ENCODE peak calls at places on chromosomes 5 and 9, in ten cellular contexts. N, E, W, B, Z, A, K, S, G and I are unnamed samples.

GRCh38 chr9:8486095-8486494 is 686.5 kb upstream of the DMAC1 start:
- DNase-seq in Z (no peak), G (no peak), K (peak; percentile 63), A (no peak), N (peak; percentile 1), B (peak; percentile 24), W (peak; percentile 64), S (no peak), E (no peak), I (no peak)

GRCh38 chr9:78115073-78115472 is 83.5 kb upstream of the GNAQ start:
- DNase-seq in Z (no peak), W (peak; percentile 10), G (no peak), K (no peak), S (peak; percentile 19), B (no peak), N (no peak), E (peak; percentile 14), A (peak; percentile 25), I (no peak)

GRCh38 chr5:113112435-113112834 is 135.8 kb downstream of the DCP2 start:
- DNase-seq in B (no peak), A (no peak), G (no peak), N (no peak), Z (no peak), S (peak; percentile 84), E (no peak), K (no peak), W (no peak), I (no peak)

GRCh38 chr9:76916231-76916630 is 10.3 kb upstream of the PRUNE2 start:
- DNase-seq in E (no peak), N (no peak), B (no peak), A (no peak), G (no peak), W (no peak), Z (no peak), S (no peak), K (no peak), I (no peak)

GRCh38 chr5:72908666-72909065 is 47.2 kb upstream of the FCHO2 start:
- DNase-seq in N (no peak), W (no peak), E (no peak), G (no peak), Z (no peak), A (no peak), K (no peak), B (no peak), S (no peak), I (no peak)

GRCh38 chr5:98309785-98310566 is 463.5 kb upstream of the RGMB start:
- DNase-seq in E (peak; percentile 25), K (peak; percentile 56), W (peak; percentile 38), A (peak; percentile 99), S (peak; percentile 99), Z (no peak), N (peak; percentile 66), B (no peak), G (peak; percentile 91), I (peak; percentile 83)

GRCh38 chr5:172733179-172733973 is 37.6 kb downstream of the DUSP1 start:
- DNase-seq in E (no peak), S (peak; percentile 99), K (no peak), W (no peak), A (peak; percentile 98), B (peak; percentile 95), Z (peak; percentile 52), G (peak; percentile 88), N (peak; percentile 64), I (peak; percentile 52)

GRCh38 chr5:520196-520849 is 3.9 kb downstream of the SLC9A3 start:
- DNase-seq in B (no peak), G (no peak), K (no peak), E (no peak), A (no peak), N (no peak), S (no peak), Z (no peak), W (no peak), I (no peak)

GRCh38 chr5:149831492-149831891 is 101.4 kb downstream of the PPARGC1B start:
- DNase-seq in G (peak; percentile 4), B (no peak), Z (no peak), K (no peak), N (peak; percentile 53), S (peak; percentile 47), W (no peak), E (peak; percentile 81), A (peak; percentile 73), I (no peak)

GRCh38 chr5:128815201-128815600 is 150.1 kb upstream of the SLC27A6 start:
- DNase-seq in N (no peak), B (no peak), A (no peak), K (no peak), W (no peak), E (no peak), S (no peak), Z (no peak), G (no peak), I (no peak)

GRCh38 chr9:138098116-138098907 is 220.7 kb downstream of the CACNA1B start:
- DNase-seq in A (no peak), E (peak; percentile 9), W (no peak), G (no peak), Z (no peak), B (no peak), S (no peak), K (no peak), N (no peak), I (no peak)

GRCh38 chr9:138051586-138052321 is 174.2 kb downstream of the CACNA1B start:
- DNase-seq in N (no peak), A (no peak), G (no peak), E (no peak), K (no peak), W (no peak), S (no peak), Z (no peak), B (no peak), I (no peak)

GRCh38 chr5:95617057-95617456 is 2.8 kb upstream of the GPR150 start:
- DNase-seq in E (peak; percentile 36), N (no peak), G (no peak), W (no peak), B (no peak), K (no peak), S (peak; percentile 33), A (peak; percentile 64), Z (no peak), I (no peak)

GRCh38 chr5:132489051-132489770 is 1.4 kb downstream of the IRF1 start:
- DNase-seq in K (no peak), N (no peak), S (no peak), E (no peak), G (no peak), Z (no peak), A (no peak), B (no peak), W (no peak), I (no peak)

GRCh38 chr5:80837679-80838078 is 122.5 kb upstream of the RASGRF2 start:
- DNase-seq in Z (no peak), E (peak; percentile 19), B (no peak), K (no peak), A (no peak), S (no peak), N (no peak), W (no peak), G (no peak), I (no peak)

GRCh38 chr5:133681896-133682295 is 69.6 kb upstream of the FSTL4 start:
- DNase-seq in E (no peak), K (no peak), G (no peak), Z (no peak), S (no peak), A (no peak), N (no peak), B (no peak), W (no peak), I (no peak)

GRCh38 chr5:58462154-58462553 is 2.3 kb upstream of the PLK2 start:
- DNase-seq in G (no peak), S (no peak), E (no peak), N (no peak), B (no peak), Z (peak; percentile 29), A (no peak), W (no peak), K (peak; percentile 44), I (no peak)

GRCh38 chr9:73216016-73216415 is 64.4 kb downstream of the ANXA1 start:
- DNase-seq in N (no peak), W (no peak), E (no peak), A (no peak), B (no peak), Z (no peak), G (no peak), S (no peak), K (no peak), I (no peak)

GRCh38 chr5:129172561-129172960 is 78.0 kb downstream of the ISOC1 start:
- DNase-seq in Z (no peak), N (peak; percentile 5), A (no peak), E (no peak), B (no peak), K (peak; percentile 78), W (no peak), S (peak; percentile 0), G (no peak), I (no peak)

GRCh38 chr5:158699336-158699735 is 400.4 kb downstream of the EBF1 start:
- DNase-seq in B (no peak), G (no peak), S (peak; percentile 34), E (no peak), N (no peak), A (no peak), K (no peak), Z (no peak), W (no peak), I (no peak)

GRCh38 chr5:107272954-107273353 is 397.8 kb downstream of the EFNA5 start:
- DNase-seq in B (no peak), Z (no peak), S (no peak), K (no peak), N (no peak), G (no peak), E (no peak), W (no peak), A (no peak), I (no peak)

GRCh38 chr9:93600504-93600903 is 24.1 kb downstream of the PHF2 start:
- DNase-seq in S (no peak), N (peak; percentile 41), W (no peak), A (no peak), G (no peak), B (no peak), K (no peak), E (no peak), Z (no peak), I (no peak)

GRCh38 chr5:60010328-60010727 is 116.8 kb upstream of the PDE4D start:
- DNase-seq in A (peak; percentile 3), E (no peak), B (no peak), K (no peak), S (no peak), G (no peak), Z (no peak), N (no peak), W (no peak), I (no peak)

GRCh38 chr5:122142480-122142879 is 13.1 kb downstream of the ZNF474 start:
- DNase-seq in G (peak; percentile 68), K (no peak), Z (no peak), B (no peak), S (peak; percentile 93), A (peak; percentile 84), E (no peak), N (no peak), W (no peak), I (no peak)

GRCh38 chr9:70049672-70050271 is 6.1 kb downstream of the MAMDC2 start:
- DNase-seq in G (no peak), Z (peak; percentile 21), K (no peak), A (peak; percentile 60), S (peak; percentile 77), E (no peak), W (no peak), B (peak; percentile 97), N (no peak), I (no peak)

GRCh38 chr5:93899026-93899600 is 157.7 kb upstream of the POU5F2 start:
- DNase-seq in N (no peak), E (peak; percentile 6), G (no peak), Z (no peak), A (peak; percentile 18), K (no peak), B (no peak), S (peak; percentile 18), W (no peak), I (no peak)